ENCODE peak calls at places on chromosome 5, in six cellular contexts. B is A549; P is adrenal gland; V is psoas muscle; W is transverse colon; L is naive thymus-derived CD4-positive, alpha-beta T cell. I is an unnamed sample. For H3K9me3, the result is how much of the 10 kb centered on the place peaks cover.

GRCh38 chr5:42949348-42950090 is 90.6 kb downstream of the ANXA2R start:
- DNase-seq in W (peak), L (peak), P (peak), V (peak), B (peak), I (peak)

GRCh38 chr5:53431665-53432064 is 48.8 kb upstream of the FST start:
- DNase-seq in B (no peak), P (no peak), W (no peak), L (no peak), V (no peak), I (no peak)

GRCh38 chr5:124742983-124743533 is 3.4 kb downstream of the ZNF608 start:
- DNase-seq in P (peak), W (peak), B (no peak), V (peak), L (no peak), I (no peak)

GRCh38 chr5:98461485-98461884 is 312.0 kb upstream of the RGMB start:
- DNase-seq in L (no peak), V (no peak), B (no peak), W (no peak), P (no peak), I (no peak)

GRCh38 chr5:19978466-19978865 is 9.5 kb downstream of the CDH18 start:
- DNase-seq in L (no peak), B (no peak), P (no peak), V (no peak), W (no peak), I (no peak)

GRCh38 chr5:136308396-136308795 is 56.9 kb downstream of the TRPC7 start:
- DNase-seq in V (no peak), W (no peak), P (no peak), L (no peak), B (peak), I (no peak)

GRCh38 chr5:158992104-158992740 is 107.5 kb downstream of the EBF1 start:
- DNase-seq in W (no peak), P (no peak), L (no peak), V (no peak), B (no peak), I (no peak)

GRCh38 chr5:64229163-64229774 is 63.6 kb downstream of the RNF180 start:
- DNase-seq in W (no peak), B (peak), V (no peak), L (no peak), P (no peak), I (no peak)

GRCh38 chr5:76521240-76521758 is 101.9 kb downstream of the F2RL2 start:
- DNase-seq in W (no peak), B (no peak), V (no peak), L (no peak), P (no peak), I (no peak)

DNA sequence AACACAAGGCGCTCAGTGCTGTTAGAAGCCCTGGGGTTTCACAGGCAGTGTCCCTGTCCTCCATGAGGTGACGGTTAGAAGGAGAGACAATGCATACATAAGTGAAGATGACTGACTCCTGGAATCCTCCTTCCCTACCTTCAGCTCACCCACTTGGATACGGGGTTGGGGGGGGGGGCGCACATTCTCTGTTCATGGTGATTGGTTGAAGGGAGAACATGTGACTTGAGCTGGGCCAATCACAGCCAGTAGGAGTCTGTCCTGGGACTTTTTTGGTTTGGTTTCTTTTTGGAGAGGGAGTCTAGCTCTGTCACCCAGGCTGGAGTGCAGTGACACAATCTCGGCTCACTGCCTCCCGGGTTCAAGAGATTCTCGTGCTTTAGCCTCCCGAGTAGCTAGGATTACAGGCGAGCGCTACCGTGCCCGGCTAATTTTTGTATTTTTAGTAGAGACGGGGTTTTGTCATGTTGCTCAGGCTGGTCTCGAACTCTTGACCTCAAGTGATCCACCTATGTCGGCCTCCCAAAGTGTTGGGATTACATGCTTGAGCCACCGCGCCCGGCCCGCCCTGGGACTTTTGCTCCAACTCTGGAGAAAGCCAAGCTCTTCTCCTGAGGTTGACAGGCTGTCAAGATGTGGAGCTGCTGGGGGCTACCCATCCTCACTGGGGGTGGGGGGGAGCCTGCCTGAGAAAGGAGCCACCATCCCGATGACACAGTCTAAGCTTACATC is 30.8 kb downstream of the SH3PXD2B start:
- DNase-seq in V (no peak), W (no peak), L (no peak), B (no peak), P (no peak), I (no peak)
- H3K9me3 ChIP-seq in V (under half), W (under half), L (under half), B (under half), P (under half), I (under half)

GRCh38 chr5:163436515-163436914 is 880 bp upstream of the CCNG1 start:
- DNase-seq in P (no peak), W (no peak), L (no peak), B (no peak), V (no peak), I (no peak)
- H3K9me3 ChIP-seq in P (under half), W (under half), L (under half), B (under half), V (under half), I (under half)

GRCh38 chr5:531749-532315 is 7.6 kb upstream of the SLC9A3 start:
- DNase-seq in L (no peak), P (no peak), B (no peak), W (no peak), V (no peak), I (no peak)
- H3K9me3 ChIP-seq in L (under half), P (under half), B (under half), W (under half), V (under half), I (under half)

GRCh38 chr5:2610986-2611385 is 140.5 kb downstream of the IRX2 start:
- DNase-seq in L (no peak), P (no peak), V (no peak), W (no peak), B (no peak), I (no peak)
- H3K9me3 ChIP-seq in L (under half), P (under half), V (under half), W (under half), B (under half), I (under half)

DNA sequence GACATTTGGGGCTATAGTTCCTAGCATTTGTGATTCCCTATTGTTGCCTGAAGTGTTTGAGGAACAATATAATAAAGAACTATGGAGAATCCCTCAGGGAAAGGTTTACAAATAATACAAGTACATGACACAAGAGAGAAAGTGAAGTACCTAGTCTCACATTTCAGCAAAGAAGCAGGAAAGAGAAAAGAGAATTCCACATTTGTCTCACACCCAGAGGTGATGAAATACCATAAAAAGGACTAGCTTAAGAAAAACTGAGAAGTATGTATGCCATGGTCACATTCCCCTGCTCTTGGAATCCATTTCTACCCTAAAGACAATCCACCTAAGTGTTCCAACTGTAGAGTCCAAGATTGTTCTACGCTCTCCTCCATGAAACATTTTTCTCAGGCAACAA is 79.0 kb upstream of the TARS1 start:
- DNase-seq in W (no peak), L (no peak), P (no peak), V (no peak), B (no peak), I (no peak)
- H3K9me3 ChIP-seq in W (under half), L (under half), P (under half), V (under half), B (under half), I (under half)

DNA sequence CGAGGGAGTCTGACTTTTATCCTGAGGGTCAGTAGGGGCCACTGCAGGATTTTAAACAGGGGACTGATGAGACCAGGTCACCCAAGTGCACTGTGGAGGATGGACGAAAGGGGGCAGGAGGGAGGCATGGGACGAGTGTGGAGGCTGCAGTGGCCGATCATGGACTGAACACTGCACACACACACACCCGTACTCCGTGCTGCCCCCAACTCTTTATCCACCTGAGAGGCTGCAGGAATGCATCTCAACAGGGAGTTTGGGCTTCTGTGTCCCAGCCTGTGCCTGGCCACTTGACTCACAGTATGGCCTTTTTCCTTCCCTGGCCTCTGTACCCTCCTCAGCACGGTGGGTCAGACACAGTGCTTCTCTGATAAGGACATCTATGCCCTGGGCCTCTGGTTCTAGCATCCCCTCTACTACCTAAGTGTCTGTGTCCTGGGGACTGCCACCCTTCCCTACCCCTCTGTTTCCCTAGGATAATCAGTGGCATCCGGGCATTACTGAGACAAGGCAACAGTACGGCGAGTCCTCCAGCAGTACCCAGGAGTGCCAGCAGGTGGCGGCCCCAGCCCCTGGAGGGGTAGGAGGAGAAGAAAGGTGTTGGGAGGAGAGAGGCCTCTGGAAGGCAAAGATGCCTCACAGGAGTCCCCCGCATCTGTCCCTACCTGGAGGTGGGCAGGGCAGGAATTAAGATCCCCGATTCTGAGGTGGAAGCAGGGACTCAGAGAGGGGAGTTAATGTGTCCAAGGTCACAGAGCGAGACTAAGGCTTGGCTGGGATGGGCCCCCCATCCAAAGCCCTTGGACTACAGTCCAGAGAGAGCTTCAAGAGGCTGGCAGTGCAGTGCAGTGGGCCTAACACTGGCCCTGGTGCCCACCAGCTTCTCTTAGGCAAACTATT is 5.1 kb upstream of the CDX1 start:
- DNase-seq in P (peak), L (peak), V (peak), W (peak), B (peak), I (peak)
- H3K9me3 ChIP-seq in P (under half), L (under half), V (under half), W (under half), B (under half), I (under half)

I was measured in T-helper 17 cell.